ENCODE peak calls at places on chromosome 1, in six cellular contexts. Z is brain pericyte, Q is NCI-H460, J is HepG2, M is cardiac fibroblast, F is erythroblast. T is an unnamed sample.

GRCh38 chr1:107056426-107057196 is at the start of gene PRMT6:
- DNase-seq in F (peak), Q (peak), M (peak), J (peak), Z (peak), T (peak)

GRCh38 chr1:29974345-29974744 is 738.0 kb downstream of the PTPRU start:
- DNase-seq in M (peak), J (peak), Q (no peak), Z (no peak), F (no peak), T (no peak)

GRCh38 chr1:245915851-245916250 is 591.2 kb downstream of the SMYD3 start:
- DNase-seq in J (no peak), Z (no peak), M (no peak), F (no peak), Q (no peak), T (no peak)

GRCh38 chr1:44947060-44947773 is 39.2 kb downstream of the EIF2B3 start:
- DNase-seq in M (peak), J (no peak), F (no peak), Q (no peak), Z (peak), T (no peak)

GRCh38 chr1:172912765-172913260 is 137.9 kb downstream of the TNFSF18 start:
- DNase-seq in F (no peak), Z (no peak), M (no peak), Q (no peak), J (no peak), T (no peak)

GRCh38 chr1:48616710-48617109 is 144.7 kb upstream of the SPATA6 start:
- DNase-seq in M (no peak), Z (no peak), F (no peak), J (no peak), Q (no peak), T (no peak)

GRCh38 chr1:54609301-54609921 is 13.9 kb downstream of the FAM151A start:
- DNase-seq in F (no peak), Q (no peak), Z (no peak), M (no peak), J (no peak), T (no peak)

GRCh38 chr1:211591980-211592493 is 13.1 kb upstream of the SLC30A1 start:
- DNase-seq in M (peak), Q (no peak), Z (no peak), F (no peak), J (no peak), T (no peak)

GRCh38 chr1:94326329-94326728 is 88.9 kb upstream of the ARHGAP29 start:
- DNase-seq in Z (no peak), J (no peak), M (no peak), Q (peak), F (no peak), T (no peak)

GRCh38 chr1:156877433-156877832 is 16.1 kb upstream of the PEAR1 start:
- DNase-seq in Q (no peak), F (no peak), Z (no peak), J (no peak), M (no peak), T (no peak)

GRCh38 chr1:181134543-181135461 is 46.3 kb downstream of the IER5 start:
- DNase-seq in Z (peak), F (peak), M (peak), J (no peak), Q (peak), T (no peak)

GRCh38 chr1:24149854-24150227 is 6.9 kb upstream of the IL22RA1 start:
- DNase-seq in M (peak), Z (no peak), Q (peak), J (no peak), F (no peak), T (no peak)

GRCh38 chr1:231369282-231369681 is 31.2 kb downstream of the SPRTN start:
- DNase-seq in J (no peak), Q (peak), M (no peak), Z (no peak), F (no peak), T (no peak)

GRCh38 chr1:19648689-19649088 is 4.6 kb downstream of the NBL1 start:
- DNase-seq in J (peak), F (no peak), M (peak), Q (no peak), Z (no peak), T (no peak)

GRCh38 chr1:62177621-62178020 is 17.0 kb upstream of the L1TD1 start:
- DNase-seq in Q (no peak), J (no peak), M (no peak), F (no peak), Z (no peak), T (no peak)

GRCh38 chr1:247300491-247301175 is 31.0 kb downstream of the ZNF496 start:
- DNase-seq in Z (no peak), M (no peak), J (no peak), F (no peak), Q (no peak), T (no peak)